ENCODE peak calls at places on chromosome 4, in nine cellular contexts. One of them, this sample, is unnamed. For H3K4me1, the result is how much of the 10 kb centered on the place peaks cover.

GRCh38 chr4:100087743-100088142 is 102.5 kb downstream of the DDIT4L start:
- DNase-seq in right lobe of liver: no peak
- DNase-seq in A549: no peak
- DNase-seq in mammary epithelial cell: no peak
- DNase-seq in endothelial cell of umbilical vein: no peak
- DNase-seq in Peyer's patch: no peak
- DNase-seq in RWPE2: no peak
- DNase-seq in upper lobe of right lung: no peak
- DNase-seq in SJCRH30: no peak
- DNase-seq in this sample: no peak

GRCh38 chr4:52824603-52825310 is 37.4 kb upstream of the RASL11B start:
- DNase-seq in right lobe of liver: no peak
- DNase-seq in endothelial cell of umbilical vein: no peak
- DNase-seq in upper lobe of right lung: no peak
- DNase-seq in RWPE2: no peak
- DNase-seq in SJCRH30: peak
- DNase-seq in A549: no peak
- DNase-seq in Peyer's patch: no peak
- DNase-seq in mammary epithelial cell: no peak
- DNase-seq in this sample: no peak

GRCh38 chr4:3346146-3346545 is 53.3 kb downstream of the RGS12 start:
- DNase-seq in SJCRH30: peak
- DNase-seq in endothelial cell of umbilical vein: peak
- DNase-seq in A549: peak
- DNase-seq in Peyer's patch: peak
- DNase-seq in RWPE2: no peak
- DNase-seq in upper lobe of right lung: no peak
- DNase-seq in mammary epithelial cell: peak
- DNase-seq in right lobe of liver: no peak
- DNase-seq in this sample: peak

GRCh38 chr4:26873391-26874026 is 12.9 kb downstream of the STIM2 start:
- DNase-seq in right lobe of liver: no peak
- DNase-seq in upper lobe of right lung: no peak
- DNase-seq in SJCRH30: no peak
- DNase-seq in RWPE2: no peak
- DNase-seq in Peyer's patch: peak
- DNase-seq in endothelial cell of umbilical vein: no peak
- DNase-seq in mammary epithelial cell: no peak
- DNase-seq in A549: no peak
- DNase-seq in this sample: peak

GRCh38 chr4:65559270-65559669 is 111.0 kb downstream of the EPHA5 start:
- DNase-seq in SJCRH30: peak
- DNase-seq in upper lobe of right lung: no peak
- DNase-seq in endothelial cell of umbilical vein: no peak
- DNase-seq in A549: no peak
- DNase-seq in right lobe of liver: no peak
- DNase-seq in mammary epithelial cell: no peak
- DNase-seq in Peyer's patch: no peak
- DNase-seq in RWPE2: no peak
- DNase-seq in this sample: no peak

GRCh38 chr4:168619266-168619631 is 122.4 kb downstream of the PALLD start:
- DNase-seq in right lobe of liver: no peak
- DNase-seq in RWPE2: no peak
- DNase-seq in mammary epithelial cell: peak
- DNase-seq in endothelial cell of umbilical vein: no peak
- DNase-seq in Peyer's patch: no peak
- DNase-seq in A549: no peak
- DNase-seq in SJCRH30: peak
- DNase-seq in upper lobe of right lung: no peak
- DNase-seq in this sample: no peak

GRCh38 chr4:129614581-129614980 is 518.6 kb downstream of the C4orf33 start:
- DNase-seq in upper lobe of right lung: no peak
- DNase-seq in mammary epithelial cell: no peak
- DNase-seq in endothelial cell of umbilical vein: no peak
- DNase-seq in Peyer's patch: no peak
- DNase-seq in right lobe of liver: no peak
- DNase-seq in A549: no peak
- DNase-seq in RWPE2: no peak
- DNase-seq in SJCRH30: peak
- DNase-seq in this sample: no peak

GRCh38 chr4:653831-654525 is 20.1 kb downstream of the ATP5ME start:
- DNase-seq in SJCRH30: no peak
- DNase-seq in mammary epithelial cell: no peak
- DNase-seq in upper lobe of right lung: no peak
- DNase-seq in Peyer's patch: no peak
- DNase-seq in right lobe of liver: peak
- DNase-seq in A549: no peak
- DNase-seq in endothelial cell of umbilical vein: no peak
- DNase-seq in RWPE2: peak
- DNase-seq in this sample: no peak

GRCh38 chr4:18075823-18076433 is 54.4 kb upstream of the LCORL start:
- DNase-seq in Peyer's patch: no peak
- DNase-seq in SJCRH30: peak
- DNase-seq in right lobe of liver: no peak
- DNase-seq in RWPE2: no peak
- DNase-seq in mammary epithelial cell: no peak
- DNase-seq in upper lobe of right lung: no peak
- DNase-seq in A549: no peak
- DNase-seq in endothelial cell of umbilical vein: peak
- DNase-seq in this sample: peak

GRCh38 chr4:7000421-7001176 is 42.6 kb upstream of the TADA2B start:
- DNase-seq in mammary epithelial cell: no peak
- DNase-seq in Peyer's patch: no peak
- DNase-seq in right lobe of liver: no peak
- DNase-seq in RWPE2: no peak
- DNase-seq in A549: no peak
- DNase-seq in endothelial cell of umbilical vein: no peak
- DNase-seq in SJCRH30: no peak
- DNase-seq in upper lobe of right lung: no peak
- DNase-seq in this sample: no peak

GRCh38 chr4:6991771-6992557 is 51.2 kb upstream of the TADA2B start:
- DNase-seq in endothelial cell of umbilical vein: peak
- DNase-seq in RWPE2: no peak
- DNase-seq in mammary epithelial cell: peak
- DNase-seq in upper lobe of right lung: no peak
- DNase-seq in A549: no peak
- DNase-seq in SJCRH30: no peak
- DNase-seq in right lobe of liver: peak
- DNase-seq in Peyer's patch: peak
- DNase-seq in this sample: no peak

GRCh38 chr4:6992728-6993655 is 50.2 kb upstream of the TADA2B start:
- DNase-seq in right lobe of liver: no peak
- DNase-seq in endothelial cell of umbilical vein: no peak
- DNase-seq in mammary epithelial cell: peak
- DNase-seq in upper lobe of right lung: no peak
- DNase-seq in Peyer's patch: peak
- DNase-seq in A549: no peak
- DNase-seq in RWPE2: no peak
- DNase-seq in SJCRH30: no peak
- DNase-seq in this sample: peak

GRCh38 chr4:6999172-7000086 is 43.7 kb upstream of the TADA2B start:
- DNase-seq in Peyer's patch: no peak
- DNase-seq in right lobe of liver: no peak
- DNase-seq in A549: no peak
- DNase-seq in endothelial cell of umbilical vein: no peak
- DNase-seq in RWPE2: peak
- DNase-seq in SJCRH30: peak
- DNase-seq in upper lobe of right lung: no peak
- DNase-seq in mammary epithelial cell: peak
- DNase-seq in this sample: peak

GRCh38 chr4:6996481-6996880 is 46.7 kb upstream of the TADA2B start:
- DNase-seq in mammary epithelial cell: no peak
- DNase-seq in SJCRH30: no peak
- DNase-seq in endothelial cell of umbilical vein: no peak
- DNase-seq in right lobe of liver: no peak
- DNase-seq in Peyer's patch: no peak
- DNase-seq in RWPE2: no peak
- DNase-seq in upper lobe of right lung: no peak
- DNase-seq in A549: no peak
- DNase-seq in this sample: no peak
- H3K27ac ChIP-seq in mammary epithelial cell: no peak
- H3K27ac ChIP-seq in SJCRH30: no peak
- H3K27ac ChIP-seq in endothelial cell of umbilical vein: no peak
- H3K27ac ChIP-seq in right lobe of liver: no peak
- H3K27ac ChIP-seq in Peyer's patch: no peak
- H3K27ac ChIP-seq in RWPE2: no peak
- H3K27ac ChIP-seq in upper lobe of right lung: no peak
- H3K27ac ChIP-seq in A549: no peak
- H3K27ac ChIP-seq in this sample: no peak

DNA sequence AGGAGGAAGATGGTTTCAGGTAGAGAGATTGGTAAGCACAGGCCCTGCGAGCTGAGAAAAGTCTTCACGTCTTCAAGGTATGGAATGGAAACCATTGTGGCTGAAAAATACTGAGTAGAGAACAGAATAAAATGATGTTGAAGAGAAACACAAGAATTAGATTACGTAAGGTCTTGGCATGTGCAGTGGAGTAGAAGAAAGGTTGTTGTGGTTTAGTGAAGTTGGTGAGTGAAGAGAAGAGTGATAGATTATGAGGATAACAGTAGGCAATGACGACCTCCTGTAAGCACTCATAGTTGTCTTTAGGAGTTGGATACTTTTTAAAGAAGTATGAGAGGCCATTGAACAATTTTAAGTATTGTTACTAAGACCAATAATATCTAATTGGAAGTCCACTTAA is 642.6 kb downstream of the PCDH7 start:
- DNase-seq in mammary epithelial cell: no peak
- DNase-seq in endothelial cell of umbilical vein: no peak
- DNase-seq in right lobe of liver: no peak
- DNase-seq in A549: no peak
- DNase-seq in Peyer's patch: no peak
- DNase-seq in RWPE2: no peak
- DNase-seq in upper lobe of right lung: no peak
- DNase-seq in SJCRH30: no peak
- DNase-seq in this sample: no peak
- H3K4me3 ChIP-seq in mammary epithelial cell: no peak
- H3K4me3 ChIP-seq in endothelial cell of umbilical vein: no peak
- H3K4me3 ChIP-seq in right lobe of liver: no peak
- H3K4me3 ChIP-seq in A549: no peak
- H3K4me3 ChIP-seq in Peyer's patch: no peak
- H3K4me3 ChIP-seq in RWPE2: no peak
- H3K4me3 ChIP-seq in upper lobe of right lung: no peak
- H3K4me3 ChIP-seq in SJCRH30: no peak
- H3K4me3 ChIP-seq in this sample: no peak

DNA sequence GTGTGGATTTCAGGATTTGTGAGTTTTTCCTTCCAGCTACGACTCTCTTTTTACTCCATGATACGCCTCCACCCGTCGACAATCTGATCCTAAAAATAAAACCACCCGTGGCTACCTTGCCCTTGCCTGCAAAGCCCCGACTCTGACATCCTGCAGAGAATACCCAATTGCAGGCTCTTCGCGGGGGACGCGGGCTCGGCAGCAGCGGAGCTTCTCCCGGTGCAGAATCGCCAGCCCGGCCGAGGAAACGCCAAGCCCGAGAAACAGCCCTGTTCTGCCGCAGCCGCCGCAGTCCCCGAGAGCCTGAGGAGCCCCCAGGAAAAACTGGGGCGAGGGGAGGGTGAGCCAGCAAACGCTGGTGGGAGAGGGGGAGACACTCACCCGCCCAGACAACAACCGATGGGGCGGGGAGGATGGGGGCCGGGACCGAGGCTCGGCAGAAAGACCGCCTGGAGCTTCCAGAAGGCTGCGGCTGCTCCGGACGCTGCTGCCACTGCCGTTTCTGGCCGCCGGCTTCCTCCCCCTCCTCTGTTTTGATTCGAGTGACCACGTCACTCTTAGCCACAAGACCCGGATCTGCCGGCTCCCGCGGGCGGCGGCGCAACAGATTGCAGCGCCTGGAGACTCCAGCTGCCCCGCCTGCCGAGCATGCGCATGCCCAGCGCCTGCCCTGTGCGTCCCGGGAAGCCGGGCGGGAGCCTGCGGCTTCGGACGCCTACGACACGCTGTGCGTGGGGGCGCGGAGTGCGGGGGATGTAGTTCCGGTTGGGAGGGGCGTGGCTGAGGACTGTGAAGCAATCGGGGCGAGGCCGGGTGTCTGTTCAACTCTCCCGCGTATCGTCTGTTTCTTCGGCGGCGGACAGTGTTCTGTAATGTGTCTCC is at the start of gene SMIM14:
- DNase-seq in SJCRH30: peak
- DNase-seq in right lobe of liver: peak
- DNase-seq in A549: peak
- DNase-seq in RWPE2: peak
- DNase-seq in upper lobe of right lung: peak
- DNase-seq in mammary epithelial cell: peak
- DNase-seq in endothelial cell of umbilical vein: peak
- DNase-seq in Peyer's patch: peak
- DNase-seq in this sample: peak
- H3K4me1 ChIP-seq in SJCRH30: under half
- H3K4me1 ChIP-seq in right lobe of liver: under half
- H3K4me1 ChIP-seq in A549: under half
- H3K4me1 ChIP-seq in RWPE2: under half
- H3K4me1 ChIP-seq in upper lobe of right lung: under half
- H3K4me1 ChIP-seq in mammary epithelial cell: under half
- H3K4me1 ChIP-seq in endothelial cell of umbilical vein: under half
- H3K4me1 ChIP-seq in Peyer's patch: under half
- H3K4me1 ChIP-seq in this sample: under half

GRCh38 chr4:174119818-174120217 is 163.6 kb downstream of the FBXO8 start:
- DNase-seq in mammary epithelial cell: no peak
- DNase-seq in endothelial cell of umbilical vein: no peak
- DNase-seq in A549: no peak
- DNase-seq in right lobe of liver: no peak
- DNase-seq in upper lobe of right lung: no peak
- DNase-seq in Peyer's patch: no peak
- DNase-seq in SJCRH30: no peak
- DNase-seq in RWPE2: no peak
- DNase-seq in this sample: no peak

GRCh38 chr4:174119051-174119450 is 164.4 kb downstream of the FBXO8 start:
- DNase-seq in Peyer's patch: no peak
- DNase-seq in mammary epithelial cell: peak
- DNase-seq in SJCRH30: no peak
- DNase-seq in right lobe of liver: no peak
- DNase-seq in A549: no peak
- DNase-seq in endothelial cell of umbilical vein: no peak
- DNase-seq in RWPE2: no peak
- DNase-seq in upper lobe of right lung: no peak
- DNase-seq in this sample: no peak

GRCh38 chr4:174120446-174121142 is 162.9 kb downstream of the FBXO8 start:
- DNase-seq in mammary epithelial cell: peak
- DNase-seq in A549: peak
- DNase-seq in right lobe of liver: no peak
- DNase-seq in endothelial cell of umbilical vein: peak
- DNase-seq in upper lobe of right lung: no peak
- DNase-seq in RWPE2: no peak
- DNase-seq in Peyer's patch: no peak
- DNase-seq in SJCRH30: peak
- DNase-seq in this sample: no peak

GRCh38 chr4:174118171-174118570 is 165.3 kb downstream of the FBXO8 start:
- DNase-seq in Peyer's patch: no peak
- DNase-seq in SJCRH30: no peak
- DNase-seq in RWPE2: no peak
- DNase-seq in mammary epithelial cell: no peak
- DNase-seq in A549: no peak
- DNase-seq in upper lobe of right lung: no peak
- DNase-seq in right lobe of liver: no peak
- DNase-seq in endothelial cell of umbilical vein: no peak
- DNase-seq in this sample: no peak

DNA sequence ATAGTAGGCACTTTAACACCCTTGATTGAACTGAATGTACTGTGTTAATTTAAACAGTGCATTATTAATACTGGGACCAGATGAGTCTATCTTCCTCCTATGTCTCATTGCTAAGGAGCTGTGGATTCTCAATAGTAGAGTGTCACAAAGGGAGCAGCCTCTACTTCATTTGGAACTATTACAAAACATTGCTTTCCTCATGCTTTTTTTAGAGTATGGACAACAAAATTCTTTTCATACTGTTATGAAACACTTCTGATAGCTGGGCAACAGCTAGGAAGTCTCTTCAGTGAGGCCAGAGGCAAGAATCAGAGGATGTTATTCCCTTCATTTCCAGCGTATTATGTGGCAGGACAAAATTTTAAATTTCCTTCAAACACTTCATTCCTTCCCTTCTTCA is 160.8 kb downstream of the FBXO8 start:
- DNase-seq in endothelial cell of umbilical vein: no peak
- DNase-seq in right lobe of liver: no peak
- DNase-seq in Peyer's patch: no peak
- DNase-seq in upper lobe of right lung: no peak
- DNase-seq in A549: no peak
- DNase-seq in RWPE2: no peak
- DNase-seq in mammary epithelial cell: no peak
- DNase-seq in SJCRH30: no peak
- DNase-seq in this sample: no peak
- H3K27ac ChIP-seq in endothelial cell of umbilical vein: no peak
- H3K27ac ChIP-seq in right lobe of liver: no peak
- H3K27ac ChIP-seq in Peyer's patch: no peak
- H3K27ac ChIP-seq in upper lobe of right lung: no peak
- H3K27ac ChIP-seq in A549: no peak
- H3K27ac ChIP-seq in RWPE2: no peak
- H3K27ac ChIP-seq in mammary epithelial cell: no peak
- H3K27ac ChIP-seq in SJCRH30: no peak
- H3K27ac ChIP-seq in this sample: no peak

This sample was measured in CD4-positive, CD25-positive, alpha-beta regulatory T cell.